ENCODE peak calls at places on chromosomes 5 and 9, in eight cellular contexts. L is bronchial epithelial cell; S is GM10248; O is posterior vena cava; D is upper lobe of left lung; N is A549; Q is DMS153; P is activated CD4-positive, alpha-beta T cell treated with anti-CD3 and anti-CD28 coated beads for 24 hours. Z is an unnamed sample.

GRCh38 chr5:123156577-123157296 is 67.7 kb downstream of the PRDM6 start:
- DNase-seq in L (peak), S (no peak), O (no peak), D (no peak), N (no peak), Q (no peak), P (no peak), Z (no peak)

GRCh38 chr9:136643596-136644342 is 18.9 kb upstream of the EGFL7 start:
- DNase-seq in L (no peak), S (no peak), O (no peak), D (peak), N (no peak), Q (no peak), P (no peak), Z (no peak)

GRCh38 chr9:114837923-114838322 is 32.1 kb upstream of the TNFSF15 start:
- DNase-seq in L (peak), S (no peak), O (no peak), D (no peak), N (no peak), Q (no peak), P (no peak), Z (no peak)

GRCh38 chr5:107878676-107879075 is 207.9 kb upstream of the EFNA5 start:
- DNase-seq in L (no peak), S (no peak), O (no peak), D (no peak), N (no peak), Q (no peak), P (no peak), Z (no peak)

GRCh38 chr5:2752875-2753435 is 1.5 kb upstream of the IRX2 start:
- DNase-seq in L (no peak), S (no peak), O (peak), D (no peak), N (no peak), Q (peak), P (no peak), Z (no peak)

GRCh38 chr5:141637266-141637692 is 482 bp downstream of the RELL2 start:
- DNase-seq in L (no peak), S (no peak), O (peak), D (peak), N (peak), Q (no peak), P (no peak), Z (no peak)

GRCh38 chr5:161988069-161988468 is 79.5 kb upstream of the GABRG2 start:
- DNase-seq in L (no peak), S (no peak), O (no peak), D (no peak), N (no peak), Q (no peak), P (no peak), Z (no peak)

GRCh38 chr5:90055831-90056328 is 353.7 kb downstream of the CETN3 start:
- DNase-seq in L (peak), S (no peak), O (no peak), D (no peak), N (no peak), Q (no peak), P (no peak), Z (no peak)

GRCh38 chr5:93053825-93054224 is 527.2 kb downstream of the NR2F1-AS1 start:
- DNase-seq in L (peak), S (no peak), O (no peak), D (no peak), N (no peak), Q (no peak), P (no peak), Z (no peak)

GRCh38 chr9:93252116-93252780 is 68.3 kb downstream of the WNK2 start:
- DNase-seq in L (no peak), S (no peak), O (peak), D (no peak), N (no peak), Q (no peak), P (no peak), Z (no peak)

GRCh38 chr9:83034026-83034425 is 28.9 kb downstream of the RASEF start:
- DNase-seq in L (no peak), S (no peak), O (no peak), D (no peak), N (no peak), Q (no peak), P (no peak), Z (no peak)

GRCh38 chr5:43627028-43627427 is 24.0 kb downstream of the NNT start:
- DNase-seq in L (peak), S (no peak), O (no peak), D (no peak), N (peak), Q (no peak), P (no peak), Z (no peak)

Z was measured in immature natural killer cell.